ENCODE peak calls at places on chromosomes 12 and 14, in ten cellular contexts. X is ovary; M is left ventricle myocardium inferior; W is heart left ventricle; S is endothelial cell of umbilical vein; N is CD8-positive, alpha-beta memory T cell; T is aorta; D is lung; Q is psoas muscle; P is GM23248. E is an unnamed sample.

GRCh38 chr14:92717571-92718042 is 30.8 kb downstream of the LGMN start:
- DNase-seq in Q (no peak), P (no peak), N (no peak), W (no peak), S (no peak), D (no peak), M (no peak), T (peak), X (no peak), E (peak)

GRCh38 chr12:57280234-57281062 is 29.5 kb upstream of the STAC3 start:
- DNase-seq in T (peak), Q (no peak), W (no peak), P (peak), X (no peak), M (no peak), D (peak), N (peak), S (peak), E (peak)

GRCh38 chr12:3641428-3641883 is 111.5 kb downstream of the CRACR2A start:
- DNase-seq in M (no peak), S (peak), X (no peak), T (no peak), D (no peak), N (no peak), Q (peak), W (no peak), P (peak), E (no peak)

GRCh38 chr14:24351517-24351916 is 11.7 kb upstream of the RIPK3 start:
- DNase-seq in Q (no peak), P (peak), T (peak), X (no peak), D (no peak), M (no peak), S (peak), W (no peak), N (no peak), E (no peak)

GRCh38 chr14:66074546-66074945 is 411.6 kb upstream of the CCDC196 start:
- DNase-seq in W (no peak), P (no peak), M (no peak), N (no peak), S (no peak), X (no peak), D (no peak), T (no peak), Q (no peak), E (no peak)

GRCh38 chr14:35406811-35407630 is 2.5 kb upstream of the NFKBIA start:
- DNase-seq in N (no peak), D (peak), S (peak), T (no peak), W (no peak), Q (no peak), P (peak), M (no peak), X (no peak), E (peak)

GRCh38 chr14:91417134-91417982 is at the start of gene CCDC88C:
- DNase-seq in X (peak), P (peak), N (peak), Q (peak), D (peak), M (peak), S (peak), W (peak), T (peak), E (peak)

GRCh38 chr14:78010688-78011087 is 159.5 kb upstream of the NRXN3 start:
- DNase-seq in X (no peak), S (no peak), Q (peak), D (peak), T (no peak), P (peak), W (no peak), N (no peak), M (no peak), E (no peak)

GRCh38 chr12:120130011-120130410 is 13.5 kb upstream of the RAB35 start:
- DNase-seq in M (peak), T (no peak), Q (no peak), W (no peak), X (no peak), D (no peak), P (no peak), S (no peak), N (no peak), E (no peak)

GRCh38 chr12:49058366-49059062 is 2.1 kb downstream of the KMT2D start:
- DNase-seq in D (no peak), N (no peak), P (peak), T (no peak), X (no peak), W (no peak), S (no peak), Q (no peak), M (no peak), E (no peak)

GRCh38 chr12:50732591-50732990 is 31.3 kb upstream of the ATF1 start:
- DNase-seq in M (no peak), T (no peak), N (no peak), S (no peak), D (no peak), P (peak), W (no peak), Q (no peak), X (no peak), E (no peak)

GRCh38 chr14:32417956-32418552 is 89.0 kb downstream of the AKAP6 start:
- DNase-seq in W (no peak), D (peak), S (peak), M (peak), X (no peak), P (peak), T (no peak), Q (no peak), N (no peak), E (no peak)

GRCh38 chr12:96466939-96467751 is 22.2 kb upstream of the CFAP54 start:
- DNase-seq in P (peak), N (no peak), M (no peak), X (no peak), D (no peak), Q (no peak), S (peak), T (no peak), W (no peak), E (no peak)

GRCh38 chr12:46470039-46470627 is 97.6 kb upstream of the SLC38A2 start:
- DNase-seq in Q (no peak), S (no peak), T (no peak), W (no peak), X (no peak), N (peak), M (no peak), P (no peak), D (no peak), E (no peak)

GRCh38 chr12:4011597-4011996 is 138.4 kb upstream of the PARP11 start:
- DNase-seq in T (no peak), W (no peak), S (no peak), D (peak), P (no peak), N (no peak), Q (no peak), M (no peak), X (no peak), E (no peak)

GRCh38 chr12:18651525-18651924 is 86.3 kb downstream of the PLCZ1 start:
- DNase-seq in M (no peak), T (no peak), N (no peak), X (no peak), S (no peak), D (no peak), Q (no peak), P (peak), W (no peak), E (no peak)

GRCh38 chr12:40225337-40225983 is 663 bp downstream of the LRRK2 start:
- DNase-seq in Q (no peak), S (no peak), P (peak), W (no peak), D (no peak), X (no peak), N (no peak), T (no peak), M (no peak), E (no peak)
- H3K4me3 ChIP-seq in Q (peak), S (peak), P (peak), W (peak), D (peak), X (peak), N (no peak), T (peak), M (peak), E (no peak)

DNA sequence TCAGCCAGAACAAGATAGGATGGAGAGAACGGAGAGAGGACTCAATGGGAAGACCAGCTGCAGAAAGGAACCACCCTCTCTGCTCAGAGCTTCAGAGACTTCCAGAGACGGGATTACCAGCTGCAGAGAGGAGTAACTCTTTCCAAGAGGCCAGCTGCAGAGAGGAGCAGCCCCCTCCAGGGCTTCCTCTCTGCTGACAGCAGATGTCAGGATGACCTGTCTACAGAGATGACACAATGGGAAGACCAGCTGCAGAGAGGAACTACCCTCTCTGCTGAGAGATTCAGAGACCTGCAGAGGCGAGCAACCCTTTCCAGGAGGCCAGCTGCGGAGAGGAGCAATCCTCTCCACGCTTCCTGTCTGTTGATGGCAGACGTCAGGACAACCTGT is 61.8 kb downstream of the KLRG1 start:
- DNase-seq in M (no peak), T (no peak), W (peak), D (no peak), P (no peak), X (no peak), N (no peak), Q (no peak), S (no peak), E (no peak)
- H3K27ac ChIP-seq in M (no peak), T (no peak), W (no peak), D (no peak), P (no peak), X (no peak), N (no peak), Q (no peak), S (no peak), E (no peak)

GRCh38 chr14:100393906-100394732 is 71.0 kb downstream of the SLC25A47 start:
- DNase-seq in P (no peak), M (no peak), X (no peak), N (no peak), D (no peak), S (no peak), W (no peak), T (no peak), Q (no peak), E (no peak)
- H3K4me3 ChIP-seq in P (no peak), M (no peak), X (no peak), N (no peak), D (no peak), S (no peak), W (no peak), T (no peak), Q (no peak), E (no peak)

DNA sequence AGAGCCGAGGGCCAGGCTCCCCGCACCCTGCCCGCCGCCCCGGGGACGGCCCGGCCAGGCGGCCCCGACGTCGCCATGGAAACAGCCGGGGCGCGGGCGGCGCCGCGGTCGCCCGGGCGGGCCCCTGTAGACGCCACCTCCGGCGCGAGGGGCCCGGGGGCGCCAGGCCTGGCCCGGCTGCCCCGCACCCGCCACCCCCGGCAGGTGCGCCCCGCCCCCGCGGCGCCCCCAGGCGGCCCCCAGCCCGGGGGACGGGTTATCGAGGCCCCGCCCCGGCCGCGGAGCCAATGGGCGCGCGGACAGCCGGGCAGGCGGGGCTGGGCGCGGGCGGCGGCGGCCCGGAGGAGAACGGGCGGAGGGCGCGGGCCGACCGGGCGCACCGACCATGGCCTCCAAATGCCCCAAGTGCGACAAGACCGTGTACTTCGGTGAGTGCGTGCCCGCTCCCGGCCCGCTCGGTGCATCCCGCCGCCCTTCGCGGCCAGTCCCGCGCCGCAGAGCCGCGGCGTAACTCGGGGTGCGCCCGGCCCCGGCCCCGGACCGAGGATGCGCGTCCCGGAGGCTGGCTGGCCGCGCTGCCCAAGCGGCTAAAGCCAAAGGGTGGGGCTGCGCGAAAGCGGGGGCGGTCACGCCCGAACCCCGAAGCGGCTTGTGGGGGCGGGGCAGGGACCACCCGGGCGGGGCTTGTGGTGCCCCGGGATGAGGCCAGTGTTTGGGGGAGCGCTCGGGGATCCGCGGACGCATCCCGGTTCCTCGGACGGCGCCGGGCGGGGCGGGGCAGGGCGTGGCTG is at the start of gene CRIP2:
- DNase-seq in M (peak), S (peak), W (peak), P (peak), Q (peak), D (no peak), T (peak), N (peak), X (peak), E (no peak)
- H3K27ac ChIP-seq in M (peak), S (peak), W (peak), P (peak), Q (peak), D (peak), T (peak), N (peak), X (peak), E (peak)

GRCh38 chr12:32756476-32757158 is 920 bp upstream of the YARS2 start:
- DNase-seq in P (no peak), S (peak), M (no peak), D (no peak), N (no peak), Q (no peak), W (no peak), X (peak), T (no peak), E (no peak)
- H3K4me3 ChIP-seq in P (peak), S (no peak), M (peak), D (no peak), N (peak), Q (peak), W (no peak), X (no peak), T (no peak), E (peak)

E was measured in CD4-positive, CD25-positive, alpha-beta regulatory T cell.